ENCODE peak calls at places on chromosomes 12 and 14, in nine cellular contexts. K is sciatic nerve; A is HCEC 1CT; Z is cardiac fibroblast; M is hippocampal formation; X is HS-5; F is activated T-cell treated with anti-CD3 and anti-CD28 coated beads, Interleukin-2, amount 50 U/mL, for 1 hour; O is heart left ventricle; I is AG09309. N is an unnamed sample.

GRCh38 chr14:99463974-99464373 is 16.7 kb downstream of the SETD3 start:
- DNase-seq in M (no peak), O (no peak), K (no peak), X (no peak), I (no peak), A (no peak), Z (no peak), F (no peak), N (no peak)

GRCh38 chr14:33938131-33938949 is 12.5 kb downstream of the EGLN3 start:
- DNase-seq in I (no peak), O (peak; percentile 80), Z (peak; percentile 17), X (no peak), A (no peak), F (no peak), K (peak; percentile 62), M (peak; percentile 11), N (no peak)

GRCh38 chr12:47940773-47941474 is 22.5 kb upstream of the TMEM106C start:
- DNase-seq in X (no peak), Z (no peak), K (peak; percentile 37), I (no peak), F (no peak), M (no peak), A (no peak), O (no peak), N (no peak)

GRCh38 chr14:36747411-36748184 is 85.9 kb downstream of the PAX9 start:
- DNase-seq in M (no peak), I (no peak), F (no peak), A (peak; percentile 21), Z (peak; percentile 27), K (no peak), X (no peak), O (no peak), N (no peak)

GRCh38 chr14:98174031-98174430 is 1098.0 kb downstream of the BCL11B start:
- DNase-seq in A (no peak), I (no peak), X (no peak), O (no peak), M (no peak), Z (no peak), K (no peak), F (no peak), N (no peak)

GRCh38 chr12:3055712-3056467 is 21.3 kb upstream of the TSPAN9 start:
- DNase-seq in O (no peak), A (peak; percentile 3), X (no peak), F (no peak), I (no peak), Z (no peak), M (no peak), K (no peak), N (no peak)

GRCh38 chr12:69840727-69841126 is 15.7 kb downstream of the MYRFL start:
- DNase-seq in O (no peak), X (no peak), M (no peak), Z (peak; percentile 17), I (no peak), F (no peak), K (no peak), A (no peak), N (no peak)

GRCh38 chr14:94115068-94115591 is 4.6 kb downstream of the IFI27 start:
- DNase-seq in M (no peak), F (no peak), X (no peak), A (no peak), O (no peak), I (no peak), K (no peak), Z (no peak), N (no peak)

GRCh38 chr14:29802211-29802610 is 125.4 kb downstream of the PRKD1 start:
- DNase-seq in K (no peak), M (no peak), F (no peak), A (no peak), X (no peak), O (no peak), I (no peak), Z (no peak), N (no peak)

GRCh38 chr12:84973026-84973425 is 60.4 kb upstream of the SLC6A15 start:
- DNase-seq in I (no peak), F (no peak), O (no peak), Z (no peak), A (no peak), X (no peak), M (no peak), K (no peak), N (no peak)

GRCh38 chr12:57868870-57869609 is 22.5 kb upstream of the CTDSP2 start:
- DNase-seq in X (no peak), M (peak; percentile 29), K (peak; percentile 69), F (no peak), A (no peak), I (no peak), Z (no peak), O (peak; percentile 41), N (no peak)

GRCh38 chr14:31692376-31692781 is 131.2 kb downstream of the NUBPL start:
- DNase-seq in I (peak; percentile 14), A (no peak), O (no peak), X (no peak), K (no peak), F (no peak), M (peak; percentile 25), Z (peak; percentile 21), N (no peak)

N was measured in upper lobe of right lung.